ENCODE peak calls at places on chromosome 9, in nine cellular contexts. M is EL; D is neural crest cell; I is colonic mucosa; P is iPS DF 6.9; E is NCI-H1092 treated with DMSO at 0.1 percent for 48 hours; Q is stimulated activated CD8-positive, alpha-beta memory T cell treated with anti-CD3 and anti-CD28 coated beads, Interleukin-15, amount 100 ng/mL, for 48 hours; Z is G401; Y is naive thymus-derived CD8-positive, alpha-beta T cell. N is an unnamed sample.

GRCh38 chr9:97860451-97861147 is 7.6 kb downstream of the FOXE1 start:
- DNase-seq in Q (no peak), Z (no peak), I (no peak), P (no peak), D (no peak), Y (no peak), E (no peak), M (no peak), N (no peak)

GRCh38 chr9:82923410-82924242 is 139.3 kb downstream of the RASEF start:
- DNase-seq in D (no peak), P (no peak), M (peak; percentile 41), E (peak; percentile 92), Y (no peak), Z (no peak), Q (no peak), I (no peak), N (no peak)

GRCh38 chr9:105475302-105475701 is 27.5 kb downstream of the FSD1L start:
- DNase-seq in I (no peak), M (peak; percentile 49), Q (no peak), Y (no peak), P (no peak), E (no peak), Z (peak; percentile 32), D (no peak), N (peak; percentile 18)

GRCh38 chr9:7376838-7377237 is 422.7 kb downstream of the DMAC1 start:
- DNase-seq in P (no peak), I (no peak), E (peak; percentile 23), Y (no peak), Q (no peak), D (no peak), M (no peak), Z (no peak), N (no peak)

GRCh38 chr9:22044583-22044982 is 35.5 kb upstream of the CDKN2B start:
- DNase-seq in Q (no peak), P (no peak), I (no peak), Z (no peak), M (peak; percentile 87), Y (no peak), E (no peak), D (no peak), N (no peak)

GRCh38 chr9:81521892-81522291 is 167.5 kb downstream of the TLE1 start:
- DNase-seq in Q (no peak), D (no peak), I (no peak), Z (no peak), M (no peak), P (no peak), E (no peak), Y (no peak), N (no peak)

GRCh38 chr9:111187376-111187775 is 142.6 kb downstream of the OR2K2 start:
- DNase-seq in Q (no peak), M (no peak), Y (no peak), Z (no peak), P (no peak), I (no peak), E (no peak), D (no peak), N (no peak)

GRCh38 chr9:133163559-133164208 is at the start of gene GBGT1:
- DNase-seq in D (peak; percentile 62), Q (no peak), Z (peak; percentile 67), I (peak; percentile 67), E (peak; percentile 6), P (no peak), Y (no peak), M (peak; percentile 45), N (no peak)

GRCh38 chr9:89929721-89930480 is 325.1 kb downstream of the GADD45G start:
- DNase-seq in M (no peak), Y (no peak), Z (no peak), D (no peak), P (no peak), I (no peak), Q (no peak), E (peak; percentile 57), N (no peak)

GRCh38 chr9:134268308-134268724 is 57.9 kb upstream of the RXRA start:
- DNase-seq in M (no peak), E (no peak), P (no peak), D (no peak), I (peak; percentile 32), Q (no peak), Z (no peak), Y (no peak), N (no peak)

GRCh38 chr9:135083831-135084230 is 3.6 kb upstream of the OLFM1 start:
- DNase-seq in P (no peak), D (no peak), I (peak; percentile 38), E (no peak), Q (no peak), Z (no peak), Y (no peak), M (no peak), N (no peak)

GRCh38 chr9:3526903-3527652 is 1.3 kb upstream of the RFX3 start:
- DNase-seq in Y (no peak), E (peak; percentile 85), P (no peak), I (peak; percentile 53), M (peak; percentile 30), Q (no peak), D (no peak), Z (peak; percentile 62), N (peak; percentile 10)

GRCh38 chr9:131713016-131713415 is 26.9 kb downstream of the RAPGEF1 start:
- DNase-seq in Q (no peak), Z (no peak), P (no peak), I (no peak), Y (no peak), D (no peak), E (no peak), M (no peak), N (no peak)

GRCh38 chr9:7094052-7094451 is 336.3 kb downstream of the KDM4C start:
- DNase-seq in Y (no peak), P (no peak), D (no peak), Q (no peak), I (no peak), E (peak; percentile 44), Z (peak; percentile 55), M (peak; percentile 4), N (no peak)

GRCh38 chr9:128685636-128686489 is 3.2 kb upstream of the SET start:
- DNase-seq in Z (no peak), P (no peak), E (no peak), I (peak; percentile 44), Y (peak; percentile 25), Q (no peak), M (no peak), D (no peak), N (no peak)

GRCh38 chr9:133509179-133510083 is 15.3 kb downstream of the MYMK start:
- DNase-seq in Y (peak; percentile 50), E (peak; percentile 96), Q (no peak), Z (peak; percentile 19), I (peak; percentile 46), D (no peak), M (peak; percentile 57), P (no peak), N (peak; percentile 60)

GRCh38 chr9:136153381-136154065 is 34.8 kb upstream of the TMEM250 start:
- DNase-seq in E (no peak), D (no peak), Z (no peak), Y (no peak), P (no peak), Q (no peak), I (no peak), M (no peak), N (no peak)

GRCh38 chr9:124453586-124454191 is 3.4 kb downstream of the ADGRD2 start:
- DNase-seq in I (peak; percentile 75), Q (no peak), E (no peak), M (no peak), P (no peak), Z (no peak), Y (no peak), D (no peak), N (no peak)

GRCh38 chr9:4235951-4236804 is 63.7 kb downstream of the GLIS3 start:
- DNase-seq in M (peak; percentile 68), Z (no peak), E (no peak), Y (no peak), I (no peak), Q (no peak), D (no peak), P (no peak), N (peak; percentile 26)

GRCh38 chr9:116686693-116687073 is 422 bp upstream of the TRIM32 start:
- DNase-seq in M (no peak), Y (no peak), D (no peak), E (no peak), Z (no peak), Q (no peak), I (no peak), P (no peak), N (no peak)

GRCh38 chr9:105237246-105237645 is 7.2 kb upstream of the SLC44A1 start:
- DNase-seq in I (no peak), Z (no peak), Q (no peak), Y (no peak), M (no peak), E (no peak), P (no peak), D (no peak), N (no peak)

GRCh38 chr9:7237473-7238243 is 479.9 kb downstream of the KDM4C start:
- DNase-seq in D (no peak), Y (no peak), M (no peak), I (no peak), E (peak; percentile 36), P (no peak), Q (no peak), Z (no peak), N (no peak)